ENCODE peak calls at places on chromosome 4, in eight cellular contexts. R, P, C, I, X, N, M and Q are unnamed samples.

GRCh38 chr4:89283226-89283974 is 24.2 kb downstream of the GPRIN3 start:
- DNase-seq in N (no peak), I (peak; percentile 48), C (no peak), P (peak; percentile 8), R (peak; percentile 20), X (no peak), M (no peak), Q (no peak)

GRCh38 chr4:46931981-46932380 is 22.9 kb upstream of the COX7B2 start:
- DNase-seq in R (no peak), X (no peak), I (no peak), P (peak; percentile 3), M (peak; percentile 35), C (no peak), N (no peak), Q (peak; percentile 35)

GRCh38 chr4:64417974-64418373 is 8.7 kb upstream of the TECRL start:
- DNase-seq in I (no peak), X (no peak), M (peak; percentile 9), R (no peak), N (no peak), P (no peak), C (no peak), Q (no peak)

GRCh38 chr4:6917445-6918241 is 8.0 kb downstream of the TBC1D14 start:
- DNase-seq in N (peak; percentile 91), R (peak; percentile 30), I (peak; percentile 93), X (no peak), C (peak; percentile 83), P (peak; percentile 95), M (no peak), Q (no peak)

GRCh38 chr4:140740422-140740821 is 15.8 kb downstream of the TBC1D9 start:
- DNase-seq in R (no peak), I (no peak), M (no peak), X (no peak), P (peak; percentile 50), C (no peak), N (no peak), Q (no peak)

GRCh38 chr4:136725286-136726081 is 806.8 kb downstream of the PCDH18 start:
- DNase-seq in P (no peak), R (no peak), C (no peak), X (no peak), M (no peak), N (no peak), I (no peak), Q (no peak)

GRCh38 chr4:182938213-182938645 is 21.0 kb upstream of the DCTD start:
- DNase-seq in M (peak; percentile 38), N (peak; percentile 79), I (peak; percentile 79), X (peak; percentile 89), R (peak; percentile 32), P (peak; percentile 47), C (peak; percentile 78), Q (peak; percentile 66)

GRCh38 chr4:120139392-120139791 is 72.7 kb upstream of the MAD2L1 start:
- DNase-seq in M (no peak), P (no peak), C (no peak), R (no peak), X (no peak), I (no peak), N (no peak), Q (no peak)

GRCh38 chr4:76634239-76634638 is 199.2 kb downstream of the SHROOM3 start:
- DNase-seq in M (no peak), I (no peak), C (no peak), P (no peak), N (no peak), X (no peak), R (no peak), Q (no peak)

GRCh38 chr4:45472490-45472889 is 651.4 kb downstream of the GABRG1 start:
- DNase-seq in M (no peak), C (no peak), X (no peak), I (no peak), P (no peak), N (no peak), R (no peak), Q (no peak)

GRCh38 chr4:17447675-17448298 is 64.1 kb downstream of the QDPR start:
- DNase-seq in M (peak; percentile 65), I (no peak), C (no peak), N (no peak), X (no peak), R (peak; percentile 7), P (peak; percentile 67), Q (peak; percentile 77)

GRCh38 chr4:38889143-38889542 is 21.5 kb downstream of the FAM114A1 start:
- DNase-seq in I (no peak), R (no peak), P (peak; percentile 74), M (no peak), C (no peak), N (no peak), X (no peak), Q (no peak)

GRCh38 chr4:40576651-40577480 is 52.8 kb downstream of the RBM47 start:
- DNase-seq in X (peak; percentile 87), R (no peak), C (peak; percentile 79), P (peak; percentile 98), N (peak; percentile 82), M (no peak), I (peak; percentile 94), Q (no peak)

GRCh38 chr4:51909236-51909703 is 66.3 kb downstream of the DCUN1D4 start:
- DNase-seq in X (no peak), P (peak; percentile 98), R (no peak), C (no peak), M (no peak), N (peak; percentile 76), I (no peak), Q (no peak)
- H3K27ac ChIP-seq in X (no peak overlapping the region), P (peak overlapping the region; percentile 87), R (no peak overlapping the region), C (no peak overlapping the region), M (no peak overlapping the region), N (no peak overlapping the region), I (no peak overlapping the region), Q (no peak overlapping the region)

GRCh38 chr4:118033148-118034060 is 882 bp upstream of the NDST3 start:
- DNase-seq in I (peak; percentile 62), R (no peak), C (peak; percentile 60), X (peak; percentile 77), M (peak; percentile 56), N (peak; percentile 57), P (no peak), Q (no peak)
- H3K36me3 ChIP-seq in I (no peaks in the 10 kb centered on the region), R (no peaks in the 10 kb centered on the region), C (no peaks in the 10 kb centered on the region), X (no peaks in the 10 kb centered on the region), M (no peaks in the 10 kb centered on the region), N (no peaks in the 10 kb centered on the region), P (no peaks in the 10 kb centered on the region), Q (no peaks in the 10 kb centered on the region)

DNA sequence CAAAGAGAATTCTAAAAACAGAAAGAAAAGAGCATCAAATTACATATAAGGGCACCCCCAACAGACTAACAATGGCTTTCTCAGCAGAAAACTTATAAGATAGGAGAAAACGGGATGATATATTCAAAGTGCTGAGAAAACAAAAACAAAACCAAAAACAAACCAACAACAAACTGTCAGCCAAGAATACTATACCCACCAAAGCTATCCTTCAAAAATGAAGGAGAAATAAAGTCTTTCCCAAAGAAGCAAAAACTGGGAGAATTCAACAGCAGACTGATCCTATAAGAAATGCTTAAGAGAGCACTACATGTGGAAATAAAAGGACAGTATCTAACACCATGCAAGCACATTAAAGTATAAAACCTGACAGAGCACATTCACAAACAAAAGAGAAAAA is 168.6 kb downstream of the NEK1 start:
- DNase-seq in R (no peak), N (no peak), C (no peak), X (no peak), P (no peak), I (no peak), M (no peak), Q (no peak)
- H3K9me3 ChIP-seq in R (peaks cover 17% of the 10 kb centered on the region), N (no peaks in the 10 kb centered on the region), C (peaks cover 4% of the 10 kb centered on the region), X (no peaks in the 10 kb centered on the region), P (peaks cover 9% of the 10 kb centered on the region), I (peaks cover 16% of the 10 kb centered on the region), M (peaks cover 5% of the 10 kb centered on the region), Q (no peaks in the 10 kb centered on the region)

GRCh38 chr4:153933851-153934688 is 145.2 kb upstream of the SFRP2 start:
- DNase-seq in N (no peak), C (peak; percentile 53), M (no peak), I (no peak), P (no peak), X (no peak), R (no peak), Q (no peak)
- H3K27ac ChIP-seq in N (no peak overlapping the region), C (peak overlapping the region; percentile 42), M (no peak overlapping the region), I (peak overlapping the region; percentile 56), P (no peak overlapping the region), X (no peak overlapping the region), R (no peak overlapping the region), Q (no peak overlapping the region)

GRCh38 chr4:153466637-153467153 is 535 bp downstream of the TMEM131L start:
- DNase-seq in I (no peak), C (peak; percentile 54), M (no peak), N (no peak), P (no peak), R (no peak), X (no peak), Q (no peak)

GRCh38 chr4:153465922-153466636 is at the start of gene TMEM131L:
- DNase-seq in I (peak; percentile 83), M (peak; percentile 75), X (peak; percentile 89), R (peak; percentile 73), N (peak; percentile 86), C (peak; percentile 85), P (peak; percentile 29), Q (no peak)

GRCh38 chr4:153467154-153467896 is 1.2 kb downstream of the TMEM131L start:
- DNase-seq in X (peak; percentile 83), R (peak; percentile 40), C (peak; percentile 75), I (peak; percentile 86), N (peak; percentile 74), P (peak; percentile 52), M (no peak), Q (no peak)

GRCh38 chr4:153467897-153468262 is 1.7 kb downstream of the TMEM131L start:
- DNase-seq in I (no peak), R (no peak), X (no peak), P (no peak), C (no peak), M (no peak), N (no peak), Q (no peak)

DNA sequence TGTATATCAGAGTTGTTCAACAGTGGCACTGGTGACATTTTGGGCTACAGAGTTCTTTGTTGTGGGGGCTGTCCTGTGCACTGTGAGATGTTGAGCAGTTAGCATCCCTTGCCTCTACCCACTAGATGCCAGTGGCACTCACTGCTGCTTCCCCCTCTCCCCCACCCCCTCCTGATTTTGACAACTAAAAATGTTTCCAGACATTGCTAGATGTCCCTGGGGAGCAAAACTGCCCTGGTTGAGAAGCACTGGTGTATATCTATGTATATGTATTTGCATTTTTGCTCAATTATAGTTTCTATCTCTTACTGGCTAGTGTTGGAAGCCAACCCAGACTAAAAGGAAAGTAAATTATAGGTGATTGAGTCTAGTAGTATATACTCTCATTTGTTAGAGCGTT is 2.4 kb downstream of the TMEM131L start:
- DNase-seq in M (no peak), C (no peak), P (no peak), N (no peak), I (no peak), R (no peak), X (no peak), Q (no peak)
- H3K36me3 ChIP-seq in M (no peaks in the 10 kb centered on the region), C (no peaks in the 10 kb centered on the region), P (no peaks in the 10 kb centered on the region), N (no peaks in the 10 kb centered on the region), I (peaks cover 2% of the 10 kb centered on the region), R (peaks cover 2% of the 10 kb centered on the region), X (no peaks in the 10 kb centered on the region), Q (no peaks in the 10 kb centered on the region)

GRCh38 chr4:122911588-122911987 is 10.8 kb downstream of the NUDT6 start:
- DNase-seq in P (no peak), X (no peak), I (no peak), C (no peak), M (no peak), R (no peak), N (no peak), Q (no peak)
- H3K9me3 ChIP-seq in P (no peaks in the 10 kb centered on the region), X (no peaks in the 10 kb centered on the region), I (no peaks in the 10 kb centered on the region), C (no peaks in the 10 kb centered on the region), M (no peaks in the 10 kb centered on the region), R (no peaks in the 10 kb centered on the region), N (no peaks in the 10 kb centered on the region), Q (no peaks in the 10 kb centered on the region)